ENCODE peak calls at places on chromosomes 16 and 17, in four cellular contexts. N, Y, E and R are unnamed samples. For H3K27me3, the result is how much of the 10 kb centered on the place peaks cover.

GRCh38 chr17:50931003-50931878 is 65.1 kb upstream of the TOB1 start:
- DNase-seq in N (peak), Y (peak), E (peak), R (peak)

GRCh38 chr17:27323538-27324212 is 29.8 kb downstream of the WSB1 start:
- DNase-seq in N (peak), Y (peak), E (peak), R (peak)

GRCh38 chr17:78684026-78684425 is 98.0 kb downstream of the CYTH1 start:
- DNase-seq in N (no peak), Y (no peak), E (no peak), R (no peak)

GRCh38 chr16:55436587-55436986 is 42.4 kb upstream of the MMP2 start:
- DNase-seq in N (no peak), Y (no peak), E (no peak), R (no peak)

GRCh38 chr17:80443916-80444708 is 29.1 kb downstream of the ENDOV start:
- DNase-seq in N (no peak), Y (no peak), E (no peak), R (no peak)

GRCh38 chr17:65121916-65122821 is 15.0 kb upstream of the RGS9 start:
- DNase-seq in N (no peak), Y (no peak), E (no peak), R (peak)

GRCh38 chr17:67322039-67322787 is 44.2 kb downstream of the PSMD12 start:
- DNase-seq in N (no peak), Y (no peak), E (no peak), R (no peak)

GRCh38 chr16:87706278-87707000 is 59.3 kb downstream of the KLHDC4 start:
- DNase-seq in N (no peak), Y (no peak), E (no peak), R (no peak)

GRCh38 chr17:77155125-77155524 is 14.4 kb downstream of the SEC14L1 start:
- DNase-seq in N (no peak), Y (no peak), E (no peak), R (no peak)

GRCh38 chr16:87435399-87436224 is 43.5 kb downstream of the MAP1LC3B start:
- DNase-seq in N (no peak), Y (no peak), E (no peak), R (no peak)

GRCh38 chr16:31215287-31216115 is 1.4 kb downstream of the PYDC1 start:
- DNase-seq in N (peak), Y (peak), E (peak), R (peak)

GRCh38 chr17:13135496-13135895 is 117.7 kb upstream of the ELAC2 start:
- DNase-seq in N (no peak), Y (no peak), E (no peak), R (no peak)

GRCh38 chr16:49492896-49493620 is 119.5 kb downstream of the C16orf78 start:
- DNase-seq in N (no peak), Y (no peak), E (no peak), R (no peak)

GRCh38 chr17:83099570-83100181 is 20.3 kb downstream of the METRNL start:
- DNase-seq in N (no peak), Y (no peak), E (no peak), R (peak)

GRCh38 chr17:79616801-79617200 is 6.0 kb upstream of the RBFOX3 start:
- DNase-seq in N (no peak), Y (no peak), E (no peak), R (no peak)

GRCh38 chr17:33210240-33210639 is 82.9 kb downstream of the ASIC2 start:
- DNase-seq in N (no peak), Y (no peak), E (no peak), R (no peak)

GRCh38 chr17:74359916-74360315 is 1.8 kb downstream of the BTBD17 start:
- DNase-seq in N (no peak), Y (no peak), E (no peak), R (no peak)

GRCh38 chr17:67656494-67657203 is 61.1 kb upstream of the NOL11 start:
- DNase-seq in N (no peak), Y (no peak), E (no peak), R (no peak)

GRCh38 chr16:1197237-1197866 is 27.7 kb downstream of the TPSG1 start:
- DNase-seq in N (no peak), Y (no peak), E (no peak), R (no peak)

GRCh38 chr16:85847681-85848601 is 48.4 kb downstream of the COX4I1 start:
- DNase-seq in N (no peak), Y (no peak), E (no peak), R (no peak)
- TF ChIP-seq EP300 in N (no peak), Y (no peak), E (no peak), R (no peak)

DNA sequence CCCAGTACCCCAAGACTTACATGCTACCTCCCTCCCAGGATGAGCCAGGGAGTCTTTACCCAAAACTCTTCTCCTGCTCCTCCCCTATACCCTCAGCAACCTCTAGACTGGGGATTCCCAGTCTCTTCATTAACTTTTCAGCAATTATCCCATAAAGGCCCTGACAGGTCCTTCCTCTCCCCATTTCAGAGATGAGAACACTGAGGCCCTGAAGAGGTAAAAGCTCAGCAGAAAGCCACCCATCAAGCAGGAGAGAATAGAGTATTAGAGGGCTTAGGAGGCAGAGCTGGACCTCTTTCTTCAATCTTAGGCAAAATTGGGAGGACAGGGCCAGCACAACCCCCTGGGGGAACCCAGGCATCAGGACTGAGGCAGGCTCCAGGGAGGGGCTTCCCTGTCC is 5.9 kb upstream of the SP6 start:
- DNase-seq in N (no peak), Y (no peak), E (no peak), R (no peak)
- H3K27me3 ChIP-seq in N (under half), Y (under half), E (under half), R (half or more)

GRCh38 chr16:22188595-22189442 is 17.3 kb upstream of the EEF2K start:
- DNase-seq in N (peak), Y (peak), E (peak), R (peak)

GRCh38 chr16:22191966-22192260 is 14.2 kb upstream of the EEF2K start:
- DNase-seq in N (peak), Y (no peak), E (peak), R (peak)

GRCh38 chr16:22191089-22191965 is 14.8 kb upstream of the EEF2K start:
- DNase-seq in N (peak), Y (peak), E (peak), R (peak)

GRCh38 chr16:22189473-22190168 is 16.5 kb upstream of the EEF2K start:
- DNase-seq in N (peak), Y (no peak), E (peak), R (peak)

GRCh38 chr16:22190169-22191088 is 15.6 kb upstream of the EEF2K start:
- DNase-seq in N (peak), Y (peak), E (peak), R (peak)
- TF ChIP-seq EP300 in N (no peak), Y (no peak), E (no peak), R (no peak)

GRCh38 chr17:48726182-48726915 is 2.2 kb downstream of the HOXB13 start:
- DNase-seq in N (no peak), Y (no peak), E (no peak), R (no peak)
- H3K27me3 ChIP-seq in N (under half), Y (half or more), E (under half), R (half or more)

GRCh38 chr16:3282747-3283524 is at the start of gene ZNF263:
- DNase-seq in N (peak), Y (peak), E (peak), R (peak)
- TF ChIP-seq EP300 in N (no peak), Y (no peak), E (peak), R (no peak)

DNA sequence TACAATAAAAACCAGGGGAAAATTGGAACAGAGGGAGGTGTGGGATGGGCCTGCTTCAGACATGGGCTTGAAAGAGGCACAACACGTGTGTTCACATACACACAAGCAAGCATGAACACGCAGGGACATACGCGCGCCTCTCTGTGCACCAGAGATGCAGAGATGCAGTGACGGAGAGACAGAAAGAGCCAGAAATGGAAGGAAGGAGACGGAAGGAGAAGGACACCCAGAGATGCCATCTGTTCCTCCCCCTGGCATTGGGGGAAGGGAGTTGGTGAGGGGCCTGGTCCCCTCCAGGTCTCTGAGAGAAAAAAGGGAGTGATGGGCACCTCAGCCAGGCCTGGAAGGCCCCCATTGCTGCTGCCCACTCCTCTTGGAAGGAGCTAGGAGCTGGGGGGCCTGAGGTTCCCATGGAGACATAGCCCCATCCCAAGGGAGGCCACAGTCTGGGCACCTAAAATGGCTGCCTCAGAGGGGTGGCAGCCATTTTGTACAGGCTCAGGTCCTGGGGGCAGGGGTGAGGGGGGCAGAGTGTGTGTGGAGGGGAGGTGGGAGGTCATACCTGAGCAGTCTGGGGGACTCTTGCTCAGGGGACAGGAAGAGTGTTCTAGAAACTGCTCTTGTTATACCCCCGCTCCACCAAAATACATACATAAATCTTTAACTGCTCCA is 3.9 kb upstream of the NEUROD2 start:
- DNase-seq in N (no peak), Y (no peak), E (no peak), R (no peak)
- H3K27me3 ChIP-seq in N (under half), Y (under half), E (under half), R (half or more)